ENCODE peak calls at places on chromosomes 1 and 21, in four cellular contexts. A, N, E and R are unnamed samples. For H3K36me3, the result is how much of the 10 kb centered on the place peaks cover.

GRCh38 chr1:36125129-36125991 is at the start of gene COL8A2:
- DNase-seq in A (no peak), N (peak), E (no peak), R (no peak)

GRCh38 chr1:225999912-226000337 is 782 bp upstream of the SDE2 start:
- DNase-seq in A (no peak), N (no peak), E (no peak), R (no peak)

GRCh38 chr21:19031956-19032355 is 628.4 kb upstream of the TMPRSS15 start:
- DNase-seq in A (no peak), N (peak), E (no peak), R (peak)

GRCh38 chr1:205585835-205586785 is 45.7 kb downstream of the ELK4 start:
- DNase-seq in A (no peak), N (no peak), E (no peak), R (no peak)

GRCh38 chr1:31787786-31788137 is 23.6 kb upstream of the ADGRB2 start:
- DNase-seq in A (no peak), N (no peak), E (no peak), R (no peak)

GRCh38 chr1:111204211-111204883 is 3.9 kb upstream of the DENND2D start:
- DNase-seq in A (peak), N (no peak), E (no peak), R (peak)

GRCh38 chr21:41582866-41583265 is 74.9 kb upstream of the TMPRSS2 start:
- DNase-seq in A (no peak), N (no peak), E (no peak), R (no peak)

GRCh38 chr1:91603409-91603808 is 102.8 kb downstream of the CDC7 start:
- DNase-seq in A (no peak), N (no peak), E (no peak), R (no peak)

GRCh38 chr1:52460686-52461085 is 56.3 kb downstream of the PRPF38A start:
- DNase-seq in A (no peak), N (no peak), E (peak), R (no peak)

GRCh38 chr1:56977910-56978309 is 12.1 kb upstream of the C8B start:
- DNase-seq in A (no peak), N (no peak), E (no peak), R (no peak)

GRCh38 chr1:117051224-117052064 is 8.7 kb upstream of the TTF2 start:
- DNase-seq in A (no peak), N (no peak), E (peak), R (no peak)

GRCh38 chr1:92940541-92940940 is 20.7 kb downstream of the DIPK1A start:
- DNase-seq in A (no peak), N (no peak), E (peak), R (peak)

GRCh38 chr1:21257431-21258135 is 32.7 kb downstream of the ECE1 start:
- DNase-seq in A (no peak), N (no peak), E (no peak), R (no peak)

GRCh38 chr1:1347663-1348419 is 1.4 kb downstream of the DVL1 start:
- DNase-seq in A (no peak), N (peak), E (peak), R (peak)

GRCh38 chr1:226408285-226409184 is 642 bp upstream of the PARP1 start:
- DNase-seq in A (peak), N (no peak), E (no peak), R (no peak)

GRCh38 chr1:112721966-112722524 is 6.9 kb upstream of the PPM1J start:
- DNase-seq in A (no peak), N (no peak), E (no peak), R (no peak)

GRCh38 chr21:21165063-21165645 is 166.9 kb downstream of the NCAM2 start:
- DNase-seq in A (no peak), N (no peak), E (no peak), R (peak)

GRCh38 chr1:80050523-80050922 is 1044.0 kb upstream of the ADGRL4 start:
- DNase-seq in A (no peak), N (no peak), E (no peak), R (no peak)

GRCh38 chr1:80054129-80054528 is 1047.6 kb upstream of the ADGRL4 start:
- DNase-seq in A (no peak), N (peak), E (peak), R (peak)

GRCh38 chr1:80053613-80054012 is 1047.1 kb upstream of the ADGRL4 start:
- DNase-seq in A (no peak), N (no peak), E (no peak), R (no peak)

GRCh38 chr1:80059940-80060339 is 1053.4 kb upstream of the ADGRL4 start:
- DNase-seq in A (no peak), N (no peak), E (peak), R (no peak)

DNA sequence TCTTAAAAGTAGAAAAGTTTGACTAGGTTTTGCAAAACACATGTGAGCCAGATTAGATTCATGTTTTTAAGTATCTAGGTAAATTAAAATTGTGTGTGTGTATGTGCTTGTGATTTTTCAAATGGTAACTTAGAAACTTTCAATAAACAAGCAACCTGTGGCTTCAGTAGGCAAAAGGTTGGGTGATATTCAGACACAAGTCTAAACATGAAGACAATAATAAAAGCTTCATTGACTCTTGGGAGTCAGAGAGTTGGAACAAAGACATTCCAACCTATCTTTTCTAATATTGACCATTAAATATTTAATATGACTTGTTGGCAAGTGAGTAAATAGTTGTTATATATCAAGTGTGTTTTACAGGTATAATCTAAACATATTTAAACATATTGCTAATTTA is 1049.6 kb upstream of the ADGRL4 start:
- DNase-seq in A (no peak), N (no peak), E (no peak), R (no peak)
- H3K36me3 ChIP-seq in A (under half), N (under half), E (under half), R (under half)

GRCh38 chr21:44329971-44330681 is 9.1 kb downstream of the CFAP410 start:
- DNase-seq in A (no peak), N (no peak), E (no peak), R (no peak)
- H3K36me3 ChIP-seq in A (under half), N (under half), E (under half), R (under half)

GRCh38 chr1:40750326-40750975 is 33.1 kb upstream of the KCNQ4 start:
- DNase-seq in A (no peak), N (no peak), E (peak), R (no peak)
- H3K36me3 ChIP-seq in A (under half), N (half or more), E (under half), R (under half)

GRCh38 chr21:26756491-26757159 is 88.6 kb downstream of the ADAMTS1 start:
- DNase-seq in A (no peak), N (no peak), E (no peak), R (no peak)

GRCh38 chr21:26758083-26758861 is 86.9 kb downstream of the ADAMTS1 start:
- DNase-seq in A (no peak), N (no peak), E (no peak), R (no peak)

GRCh38 chr21:26759731-26760130 is 85.5 kb downstream of the ADAMTS1 start:
- DNase-seq in A (no peak), N (no peak), E (no peak), R (no peak)

GRCh38 chr21:26766826-26767325 is 78.3 kb downstream of the ADAMTS1 start:
- DNase-seq in A (no peak), N (no peak), E (no peak), R (no peak)

GRCh38 chr21:26761174-26761915 is 83.9 kb downstream of the ADAMTS1 start:
- DNase-seq in A (no peak), N (no peak), E (no peak), R (no peak)
- H3K36me3 ChIP-seq in A (under half), N (under half), E (under half), R (under half)

GRCh38 chr1:223748773-223749733 is 36.7 kb downstream of the CAPN2 start:
- DNase-seq in A (peak), N (peak), E (peak), R (no peak)

GRCh38 chr1:223747838-223748335 is 35.5 kb downstream of the CAPN2 start:
- DNase-seq in A (no peak), N (no peak), E (peak), R (peak)

GRCh38 chr1:223745731-223746130 is 33.4 kb downstream of the CAPN2 start:
- DNase-seq in A (no peak), N (no peak), E (no peak), R (peak)

GRCh38 chr1:223750730-223751572 is 38.6 kb downstream of the CAPN2 start:
- DNase-seq in A (no peak), N (no peak), E (no peak), R (no peak)

GRCh38 chr1:223748405-223748772 is 36.0 kb downstream of the CAPN2 start:
- DNase-seq in A (no peak), N (no peak), E (peak), R (peak)
- H3K36me3 ChIP-seq in A (under half), N (under half), E (half or more), R (half or more)

GRCh38 chr1:33322109-33322508 is 1.2 kb upstream of the A3GALT2 start:
- DNase-seq in A (no peak), N (no peak), E (no peak), R (no peak)
- H3K36me3 ChIP-seq in A (under half), N (under half), E (under half), R (under half)

GRCh38 chr1:203701606-203702005 is 63.4 kb upstream of the LAX1 start:
- DNase-seq in A (no peak), N (no peak), E (peak), R (no peak)

GRCh38 chr1:203702130-203702577 is 62.8 kb upstream of the LAX1 start:
- DNase-seq in A (peak), N (peak), E (peak), R (no peak)

GRCh38 chr1:203703586-203703985 is 61.4 kb upstream of the LAX1 start:
- DNase-seq in A (no peak), N (no peak), E (no peak), R (no peak)

GRCh38 chr1:203706444-203706843 is 58.5 kb upstream of the LAX1 start:
- DNase-seq in A (no peak), N (no peak), E (no peak), R (peak)

GRCh38 chr1:203704120-203704519 is 60.9 kb upstream of the LAX1 start:
- DNase-seq in A (no peak), N (no peak), E (no peak), R (no peak)
- H3K36me3 ChIP-seq in A (under half), N (half or more), E (under half), R (half or more)